ENCODE peak calls at places on chromosome 3, in six cellular contexts. One of them, this sample, is unnamed.

GRCh38 chr3:139534992-139535879 is 4.3 kb downstream of the RBP1 start:
- DNase-seq in right lobe of liver: peak
- DNase-seq in mucosa of descending colon: no peak
- DNase-seq in glutamatergic neuron: peak
- DNase-seq in heart left ventricle: peak
- DNase-seq in GM23338: no peak
- DNase-seq in this sample: peak

GRCh38 chr3:38519000-38519399 is 22.9 kb downstream of the EXOG start:
- DNase-seq in right lobe of liver: no peak
- DNase-seq in mucosa of descending colon: no peak
- DNase-seq in glutamatergic neuron: no peak
- DNase-seq in heart left ventricle: no peak
- DNase-seq in GM23338: no peak
- DNase-seq in this sample: no peak

GRCh38 chr3:14463330-14464216 is 61.2 kb downstream of the SLC6A6 start:
- DNase-seq in right lobe of liver: no peak
- DNase-seq in mucosa of descending colon: no peak
- DNase-seq in glutamatergic neuron: no peak
- DNase-seq in heart left ventricle: no peak
- DNase-seq in GM23338: peak
- DNase-seq in this sample: no peak

GRCh38 chr3:4633078-4634004 is 140.2 kb downstream of the ITPR1 start:
- DNase-seq in right lobe of liver: no peak
- DNase-seq in mucosa of descending colon: no peak
- DNase-seq in glutamatergic neuron: no peak
- DNase-seq in heart left ventricle: no peak
- DNase-seq in GM23338: peak
- DNase-seq in this sample: peak

GRCh38 chr3:23490459-23490858 is 287.3 kb downstream of the UBE2E2 start:
- DNase-seq in right lobe of liver: no peak
- DNase-seq in mucosa of descending colon: no peak
- DNase-seq in glutamatergic neuron: no peak
- DNase-seq in heart left ventricle: no peak
- DNase-seq in GM23338: no peak
- DNase-seq in this sample: peak

GRCh38 chr3:45950131-45950530 is 6.9 kb downstream of the CXCR6 start:
- DNase-seq in right lobe of liver: no peak
- DNase-seq in mucosa of descending colon: no peak
- DNase-seq in glutamatergic neuron: no peak
- DNase-seq in heart left ventricle: no peak
- DNase-seq in GM23338: no peak
- DNase-seq in this sample: no peak

GRCh38 chr3:133570139-133570936 is 3.1 kb upstream of the CDV3 start:
- DNase-seq in right lobe of liver: no peak
- DNase-seq in mucosa of descending colon: no peak
- DNase-seq in glutamatergic neuron: no peak
- DNase-seq in heart left ventricle: no peak
- DNase-seq in GM23338: peak
- DNase-seq in this sample: peak

GRCh38 chr3:56720836-56721235 is 37.8 kb upstream of the TASOR start:
- DNase-seq in right lobe of liver: no peak
- DNase-seq in mucosa of descending colon: no peak
- DNase-seq in glutamatergic neuron: no peak
- DNase-seq in heart left ventricle: no peak
- DNase-seq in GM23338: no peak
- DNase-seq in this sample: no peak

GRCh38 chr3:25291524-25291923 is 136.5 kb upstream of the RARB start:
- DNase-seq in right lobe of liver: no peak
- DNase-seq in mucosa of descending colon: no peak
- DNase-seq in glutamatergic neuron: no peak
- DNase-seq in heart left ventricle: no peak
- DNase-seq in GM23338: peak
- DNase-seq in this sample: no peak

GRCh38 chr3:152198655-152199054 is 70.1 kb upstream of the MBNL1 start:
- DNase-seq in right lobe of liver: no peak
- DNase-seq in mucosa of descending colon: no peak
- DNase-seq in glutamatergic neuron: no peak
- DNase-seq in heart left ventricle: no peak
- DNase-seq in GM23338: no peak
- DNase-seq in this sample: no peak

GRCh38 chr3:137263982-137264777 is 306.4 kb downstream of the IL20RB start:
- DNase-seq in right lobe of liver: no peak
- DNase-seq in mucosa of descending colon: peak
- DNase-seq in glutamatergic neuron: peak
- DNase-seq in heart left ventricle: peak
- DNase-seq in GM23338: no peak
- DNase-seq in this sample: no peak

GRCh38 chr3:113844622-113845222 is 6.1 kb downstream of the GRAMD1C start:
- DNase-seq in right lobe of liver: no peak
- DNase-seq in mucosa of descending colon: no peak
- DNase-seq in glutamatergic neuron: no peak
- DNase-seq in heart left ventricle: no peak
- DNase-seq in GM23338: peak
- DNase-seq in this sample: peak

GRCh38 chr3:67976683-67977082 is 322.3 kb upstream of the SUCLG2 start:
- DNase-seq in right lobe of liver: no peak
- DNase-seq in mucosa of descending colon: no peak
- DNase-seq in glutamatergic neuron: no peak
- DNase-seq in heart left ventricle: no peak
- DNase-seq in GM23338: no peak
- DNase-seq in this sample: peak

GRCh38 chr3:57793737-57794187 is 37.7 kb downstream of the SLMAP start:
- DNase-seq in right lobe of liver: no peak
- DNase-seq in mucosa of descending colon: no peak
- DNase-seq in glutamatergic neuron: no peak
- DNase-seq in heart left ventricle: no peak
- DNase-seq in GM23338: no peak
- DNase-seq in this sample: peak

GRCh38 chr3:171458056-171458856 is 1.9 kb downstream of the TNIK start:
- DNase-seq in right lobe of liver: no peak
- DNase-seq in mucosa of descending colon: peak
- DNase-seq in glutamatergic neuron: no peak
- DNase-seq in heart left ventricle: peak
- DNase-seq in GM23338: peak
- DNase-seq in this sample: no peak

GRCh38 chr3:30658328-30659052 is 52.1 kb downstream of the TGFBR2 start:
- DNase-seq in right lobe of liver: no peak
- DNase-seq in mucosa of descending colon: no peak
- DNase-seq in glutamatergic neuron: no peak
- DNase-seq in heart left ventricle: peak
- DNase-seq in GM23338: no peak
- DNase-seq in this sample: peak

GRCh38 chr3:16589867-16590624 is 15.2 kb downstream of the DAZL start:
- DNase-seq in right lobe of liver: no peak
- DNase-seq in mucosa of descending colon: no peak
- DNase-seq in glutamatergic neuron: no peak
- DNase-seq in heart left ventricle: no peak
- DNase-seq in GM23338: no peak
- DNase-seq in this sample: no peak

GRCh38 chr3:107679911-107680310 is 157.1 kb downstream of the BBX start:
- DNase-seq in right lobe of liver: no peak
- DNase-seq in mucosa of descending colon: no peak
- DNase-seq in glutamatergic neuron: no peak
- DNase-seq in heart left ventricle: no peak
- DNase-seq in GM23338: no peak
- DNase-seq in this sample: no peak

GRCh38 chr3:13878711-13879101 is 1.2 kb downstream of the WNT7A start:
- DNase-seq in right lobe of liver: no peak
- DNase-seq in mucosa of descending colon: no peak
- DNase-seq in glutamatergic neuron: peak
- DNase-seq in heart left ventricle: no peak
- DNase-seq in GM23338: peak
- DNase-seq in this sample: peak

GRCh38 chr3:45223889-45224730 is 2.0 kb downstream of the TMEM158 start:
- DNase-seq in right lobe of liver: no peak
- DNase-seq in mucosa of descending colon: no peak
- DNase-seq in glutamatergic neuron: no peak
- DNase-seq in heart left ventricle: no peak
- DNase-seq in GM23338: no peak
- DNase-seq in this sample: no peak

GRCh38 chr3:100274361-100274760 is 13.6 kb downstream of the TBC1D23 start:
- DNase-seq in right lobe of liver: no peak
- DNase-seq in mucosa of descending colon: no peak
- DNase-seq in glutamatergic neuron: no peak
- DNase-seq in heart left ventricle: no peak
- DNase-seq in GM23338: no peak
- DNase-seq in this sample: no peak

GRCh38 chr3:39541917-39542329 is 74.4 kb downstream of the MOBP start:
- DNase-seq in right lobe of liver: no peak
- DNase-seq in mucosa of descending colon: no peak
- DNase-seq in glutamatergic neuron: no peak
- DNase-seq in heart left ventricle: no peak
- DNase-seq in GM23338: peak
- DNase-seq in this sample: peak

GRCh38 chr3:69763976-69764851 is 24.9 kb downstream of the MITF start:
- DNase-seq in right lobe of liver: no peak
- DNase-seq in mucosa of descending colon: no peak
- DNase-seq in glutamatergic neuron: no peak
- DNase-seq in heart left ventricle: no peak
- DNase-seq in GM23338: no peak
- DNase-seq in this sample: no peak

GRCh38 chr3:39415983-39416382 is 9.5 kb downstream of the RPSA start:
- DNase-seq in right lobe of liver: no peak
- DNase-seq in mucosa of descending colon: no peak
- DNase-seq in glutamatergic neuron: no peak
- DNase-seq in heart left ventricle: no peak
- DNase-seq in GM23338: no peak
- DNase-seq in this sample: peak

GRCh38 chr3:110026421-110026820 is 689.1 kb upstream of the DPPA4 start:
- DNase-seq in right lobe of liver: no peak
- DNase-seq in mucosa of descending colon: no peak
- DNase-seq in glutamatergic neuron: no peak
- DNase-seq in heart left ventricle: no peak
- DNase-seq in GM23338: no peak
- DNase-seq in this sample: peak

GRCh38 chr3:9934235-9934621 is 594 bp downstream of the CRELD1 start:
- DNase-seq in right lobe of liver: no peak
- DNase-seq in mucosa of descending colon: no peak
- DNase-seq in glutamatergic neuron: no peak
- DNase-seq in heart left ventricle: no peak
- DNase-seq in GM23338: peak
- DNase-seq in this sample: no peak

GRCh38 chr3:55402886-55403605 is 84.1 kb downstream of the WNT5A start:
- DNase-seq in right lobe of liver: no peak
- DNase-seq in mucosa of descending colon: no peak
- DNase-seq in glutamatergic neuron: no peak
- DNase-seq in heart left ventricle: no peak
- DNase-seq in GM23338: no peak
- DNase-seq in this sample: peak

DNA sequence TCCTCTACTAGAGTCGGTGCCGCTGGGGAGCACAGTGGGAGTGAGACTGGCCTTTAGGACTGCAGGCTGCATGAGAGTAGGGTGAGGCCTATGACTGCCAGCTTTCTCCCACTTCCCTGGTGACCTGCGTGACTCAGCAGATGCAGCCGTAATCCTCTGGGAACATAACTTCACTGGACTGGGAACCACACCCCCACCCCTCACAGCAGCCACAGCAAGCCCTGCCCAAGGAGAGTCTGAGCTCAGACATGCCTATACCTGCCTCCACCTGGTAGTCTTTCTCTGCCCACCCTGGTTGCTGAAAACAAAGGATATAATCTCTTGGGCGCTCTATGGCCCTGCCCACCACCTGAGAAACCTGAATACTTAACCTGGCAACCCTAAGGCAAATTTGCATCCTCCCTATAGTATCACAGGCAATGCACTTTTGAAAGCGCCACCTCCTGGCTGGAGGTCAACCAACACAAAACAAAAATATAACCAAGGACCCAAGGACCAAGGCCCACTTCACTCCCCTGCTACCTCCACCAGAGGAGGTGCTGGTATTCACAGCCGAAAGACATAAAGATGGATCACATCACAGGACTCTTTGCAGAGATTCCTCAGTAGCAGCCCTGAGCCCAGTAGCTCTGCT is 308.9 kb downstream of the CTNNB1 start:
- DNase-seq in right lobe of liver: no peak
- DNase-seq in mucosa of descending colon: no peak
- DNase-seq in glutamatergic neuron: no peak
- DNase-seq in heart left ventricle: no peak
- DNase-seq in GM23338: peak
- DNase-seq in this sample: peak
- TF ChIP-seq CTCF in right lobe of liver: no peak
- TF ChIP-seq CTCF in mucosa of descending colon: no peak
- TF ChIP-seq CTCF in glutamatergic neuron: no peak
- TF ChIP-seq CTCF in heart left ventricle: no peak
- TF ChIP-seq CTCF in GM23338: peak
- TF ChIP-seq CTCF in this sample: peak

DNA sequence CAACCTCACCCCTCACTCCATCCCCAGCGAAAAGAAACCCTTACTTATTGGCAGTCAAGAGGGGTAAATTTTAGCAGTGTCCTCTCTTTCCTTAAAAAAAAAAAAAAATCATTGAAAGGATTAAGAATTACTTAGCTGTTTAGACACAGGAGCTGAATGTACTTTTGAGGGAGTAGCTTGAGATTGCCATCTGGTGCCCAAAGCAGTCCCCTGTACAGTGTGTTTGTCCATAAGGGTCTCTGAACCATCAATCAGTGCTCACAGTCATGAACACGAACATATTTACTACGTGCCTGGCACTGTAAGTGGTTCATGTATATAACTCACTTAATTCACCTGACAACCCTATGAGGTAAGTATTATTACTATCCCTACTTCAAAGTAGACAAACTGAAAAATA is 463.5 kb downstream of the RAP2B start:
- DNase-seq in right lobe of liver: no peak
- DNase-seq in mucosa of descending colon: no peak
- DNase-seq in glutamatergic neuron: no peak
- DNase-seq in heart left ventricle: no peak
- DNase-seq in GM23338: no peak
- DNase-seq in this sample: no peak
- TF ChIP-seq CTCF in right lobe of liver: no peak
- TF ChIP-seq CTCF in mucosa of descending colon: no peak
- TF ChIP-seq CTCF in glutamatergic neuron: no peak
- TF ChIP-seq CTCF in heart left ventricle: no peak
- TF ChIP-seq CTCF in GM23338: no peak
- TF ChIP-seq CTCF in this sample: no peak

GRCh38 chr3:104606812-104607211 is 759.9 kb upstream of the ALCAM start:
- DNase-seq in right lobe of liver: no peak
- DNase-seq in mucosa of descending colon: no peak
- DNase-seq in glutamatergic neuron: no peak
- DNase-seq in heart left ventricle: no peak
- DNase-seq in GM23338: no peak
- DNase-seq in this sample: no peak

GRCh38 chr3:104612218-104612617 is 754.5 kb upstream of the ALCAM start:
- DNase-seq in right lobe of liver: no peak
- DNase-seq in mucosa of descending colon: no peak
- DNase-seq in glutamatergic neuron: no peak
- DNase-seq in heart left ventricle: no peak
- DNase-seq in GM23338: no peak
- DNase-seq in this sample: no peak

GRCh38 chr3:104614564-104614963 is 752.1 kb upstream of the ALCAM start:
- DNase-seq in right lobe of liver: no peak
- DNase-seq in mucosa of descending colon: no peak
- DNase-seq in glutamatergic neuron: no peak
- DNase-seq in heart left ventricle: no peak
- DNase-seq in GM23338: no peak
- DNase-seq in this sample: no peak

GRCh38 chr3:104610730-104611652 is 755.7 kb upstream of the ALCAM start:
- DNase-seq in right lobe of liver: no peak
- DNase-seq in mucosa of descending colon: no peak
- DNase-seq in glutamatergic neuron: no peak
- DNase-seq in heart left ventricle: no peak
- DNase-seq in GM23338: peak
- DNase-seq in this sample: no peak
- TF ChIP-seq CTCF in right lobe of liver: no peak
- TF ChIP-seq CTCF in mucosa of descending colon: no peak
- TF ChIP-seq CTCF in glutamatergic neuron: peak
- TF ChIP-seq CTCF in heart left ventricle: no peak
- TF ChIP-seq CTCF in GM23338: no peak
- TF ChIP-seq CTCF in this sample: no peak

GRCh38 chr3:32592696-32593353 is 22.2 kb upstream of the DYNC1LI1 start:
- DNase-seq in right lobe of liver: no peak
- DNase-seq in mucosa of descending colon: no peak
- DNase-seq in glutamatergic neuron: no peak
- DNase-seq in heart left ventricle: no peak
- DNase-seq in GM23338: peak
- DNase-seq in this sample: no peak
- TF ChIP-seq CTCF in right lobe of liver: no peak
- TF ChIP-seq CTCF in mucosa of descending colon: no peak
- TF ChIP-seq CTCF in glutamatergic neuron: no peak
- TF ChIP-seq CTCF in heart left ventricle: no peak
- TF ChIP-seq CTCF in GM23338: no peak
- TF ChIP-seq CTCF in this sample: no peak